ENCODE peak calls at places on chromosomes 13 and 19, in five cellular contexts. K, B, U, N and O are unnamed samples.

GRCh38 chr13:98143157-98143553 is 261 bp downstream of the FARP1 start:
- DNase-seq in K (peak), B (no peak), U (peak), N (no peak), O (no peak)

GRCh38 chr13:85806553-85807175 is 7.4 kb upstream of the SLITRK6 start:
- DNase-seq in K (peak), B (peak), U (peak), N (no peak), O (peak)

GRCh38 chr19:39498262-39499081 is at the start of gene DLL3:
- DNase-seq in K (peak), B (no peak), U (peak), N (no peak), O (peak)

GRCh38 chr13:45833663-45834062 is 17.9 kb downstream of the SIAH3 start:
- DNase-seq in K (no peak), B (no peak), U (no peak), N (no peak), O (peak)

GRCh38 chr13:20381401-20381800 is 144.3 kb downstream of the CRYL1 start:
- DNase-seq in K (no peak), B (no peak), U (no peak), N (no peak), O (no peak)

GRCh38 chr13:113851826-113852535 is 11.9 kb downstream of the GAS6 start:
- DNase-seq in K (no peak), B (no peak), U (no peak), N (no peak), O (no peak)

GRCh38 chr13:73720216-73720840 is 413.9 kb downstream of the KLF12 start:
- DNase-seq in K (no peak), B (no peak), U (no peak), N (no peak), O (peak)

GRCh38 chr19:17530586-17530985 is 19.1 kb downstream of the PGLS start:
- DNase-seq in K (no peak), B (peak), U (no peak), N (no peak), O (no peak)

GRCh38 chr19:35223856-35224505 is 4.6 kb downstream of the FAM187B start:
- DNase-seq in K (no peak), B (no peak), U (no peak), N (no peak), O (no peak)

GRCh38 chr19:48452255-48452654 is 3.1 kb upstream of the KCNJ14 start:
- DNase-seq in K (no peak), B (no peak), U (no peak), N (no peak), O (no peak)

GRCh38 chr13:80444240-80445015 is 103.5 kb upstream of the SPRY2 start:
- DNase-seq in K (no peak), B (no peak), U (no peak), N (no peak), O (no peak)

GRCh38 chr13:21934309-21934708 is 263.4 kb downstream of the FGF9 start:
- DNase-seq in K (no peak), B (no peak), U (no peak), N (no peak), O (no peak)

GRCh38 chr19:35389192-35389861 is 18.5 kb downstream of the GPR42 start:
- DNase-seq in K (peak), B (peak), U (no peak), N (no peak), O (no peak)

GRCh38 chr13:26075498-26075897 is 23.7 kb upstream of the SHISA2 start:
- DNase-seq in K (no peak), B (no peak), U (no peak), N (no peak), O (no peak)

GRCh38 chr13:20974981-20975585 is 72.5 kb upstream of the XPO4 start:
- DNase-seq in K (no peak), B (no peak), U (no peak), N (no peak), O (no peak)

GRCh38 chr13:79742923-79743322 is 262.0 kb downstream of the NDFIP2 start:
- DNase-seq in K (no peak), B (no peak), U (peak), N (no peak), O (no peak)

GRCh38 chr13:23610966-23611486 is 40.8 kb downstream of the TNFRSF19 start:
- DNase-seq in K (no peak), B (no peak), U (no peak), N (no peak), O (peak)

GRCh38 chr13:29500426-29500825 is 95.1 kb downstream of the SLC7A1 start:
- DNase-seq in K (no peak), B (no peak), U (no peak), N (no peak), O (no peak)

GRCh38 chr19:17107546-17108452 is 32.2 kb downstream of the MYO9B start:
- DNase-seq in K (no peak), B (peak), U (peak), N (no peak), O (peak)

GRCh38 chr19:7925171-7925837 is 631 bp downstream of the CTXN1 start:
- DNase-seq in K (peak), B (peak), U (peak), N (no peak), O (peak)

GRCh38 chr19:56637976-56638555 is 4.9 kb upstream of the SMIM17 start:
- DNase-seq in K (peak), B (peak), U (no peak), N (no peak), O (peak)

GRCh38 chr19:50957587-50957986 is 4.7 kb upstream of the KLK5 start:
- DNase-seq in K (no peak), B (no peak), U (no peak), N (no peak), O (no peak)

GRCh38 chr19:18814063-18814462 is 17.7 kb upstream of the UPF1 start:
- DNase-seq in K (no peak), B (no peak), U (no peak), N (no peak), O (no peak)

GRCh38 chr13:40197049-40197448 is 469.4 kb downstream of the FOXO1 start:
- DNase-seq in K (no peak), B (no peak), U (no peak), N (no peak), O (no peak)

GRCh38 chr19:54152267-54152666 is 7.3 kb downstream of the LENG1 start:
- DNase-seq in K (no peak), B (no peak), U (no peak), N (no peak), O (no peak)

GRCh38 chr13:34435338-34435737 is 506.7 kb upstream of the NBEA start:
- DNase-seq in K (no peak), B (no peak), U (no peak), N (no peak), O (no peak)

GRCh38 chr13:23626730-23627129 is 56.5 kb downstream of the TNFRSF19 start:
- DNase-seq in K (no peak), B (no peak), U (no peak), N (no peak), O (no peak)

GRCh38 chr13:75838366-75839017 is 202.4 kb downstream of the LMO7 start:
- DNase-seq in K (no peak), B (no peak), U (no peak), N (no peak), O (no peak)

GRCh38 chr19:12680034-12680433 is 1.6 kb downstream of the DHPS start:
- DNase-seq in K (no peak), B (no peak), U (no peak), N (no peak), O (no peak)

GRCh38 chr13:34172048-34172447 is 354.1 kb downstream of the RFC3 start:
- DNase-seq in K (no peak), B (no peak), U (no peak), N (no peak), O (no peak)

GRCh38 chr13:62643007-62643483 is 1227.4 kb upstream of the PCDH20 start:
- DNase-seq in K (no peak), B (peak), U (no peak), N (peak), O (peak)

GRCh38 chr13:110001622-110002275 is 215.4 kb upstream of the IRS2 start:
- DNase-seq in K (no peak), B (no peak), U (no peak), N (no peak), O (peak)

GRCh38 chr13:77048592-77048991 is 21.6 kb upstream of the FBXL3 start:
- DNase-seq in K (no peak), B (no peak), U (no peak), N (no peak), O (no peak)

GRCh38 chr19:53131732-53132131 is 978 bp downstream of the ZNF415 start:
- DNase-seq in K (no peak), B (no peak), U (peak), N (no peak), O (no peak)
- TF ChIP-seq MXI1 in K (no peak), B (no peak), U (no peak), N (no peak), O (no peak)

GRCh38 chr19:20238025-20238623 is 71.1 kb downstream of the ZNF486 start:
- DNase-seq in K (peak), B (no peak), U (peak), N (peak), O (peak)
- TF ChIP-seq MXI1 in K (no peak), B (no peak), U (peak), N (no peak), O (no peak)

GRCh38 chr19:4018140-4018613 is 10.6 kb downstream of the PIAS4 start:
- DNase-seq in K (no peak), B (no peak), U (no peak), N (no peak), O (no peak)
- TF ChIP-seq MXI1 in K (no peak), B (no peak), U (no peak), N (no peak), O (no peak)

GRCh38 chr19:2239771-2240770 is 3.4 kb downstream of the SF3A2 start:
- DNase-seq in K (peak), B (no peak), U (no peak), N (no peak), O (peak)

GRCh38 chr19:2242092-2242537 is 5.5 kb downstream of the SF3A2 start:
- DNase-seq in K (no peak), B (peak), U (no peak), N (no peak), O (no peak)

GRCh38 chr19:2242811-2243210 is 6.2 kb downstream of the SF3A2 start:
- DNase-seq in K (no peak), B (no peak), U (no peak), N (no peak), O (no peak)

GRCh38 chr19:2239173-2239572 is 2.5 kb downstream of the SF3A2 start:
- DNase-seq in K (no peak), B (no peak), U (no peak), N (no peak), O (no peak)

DNA sequence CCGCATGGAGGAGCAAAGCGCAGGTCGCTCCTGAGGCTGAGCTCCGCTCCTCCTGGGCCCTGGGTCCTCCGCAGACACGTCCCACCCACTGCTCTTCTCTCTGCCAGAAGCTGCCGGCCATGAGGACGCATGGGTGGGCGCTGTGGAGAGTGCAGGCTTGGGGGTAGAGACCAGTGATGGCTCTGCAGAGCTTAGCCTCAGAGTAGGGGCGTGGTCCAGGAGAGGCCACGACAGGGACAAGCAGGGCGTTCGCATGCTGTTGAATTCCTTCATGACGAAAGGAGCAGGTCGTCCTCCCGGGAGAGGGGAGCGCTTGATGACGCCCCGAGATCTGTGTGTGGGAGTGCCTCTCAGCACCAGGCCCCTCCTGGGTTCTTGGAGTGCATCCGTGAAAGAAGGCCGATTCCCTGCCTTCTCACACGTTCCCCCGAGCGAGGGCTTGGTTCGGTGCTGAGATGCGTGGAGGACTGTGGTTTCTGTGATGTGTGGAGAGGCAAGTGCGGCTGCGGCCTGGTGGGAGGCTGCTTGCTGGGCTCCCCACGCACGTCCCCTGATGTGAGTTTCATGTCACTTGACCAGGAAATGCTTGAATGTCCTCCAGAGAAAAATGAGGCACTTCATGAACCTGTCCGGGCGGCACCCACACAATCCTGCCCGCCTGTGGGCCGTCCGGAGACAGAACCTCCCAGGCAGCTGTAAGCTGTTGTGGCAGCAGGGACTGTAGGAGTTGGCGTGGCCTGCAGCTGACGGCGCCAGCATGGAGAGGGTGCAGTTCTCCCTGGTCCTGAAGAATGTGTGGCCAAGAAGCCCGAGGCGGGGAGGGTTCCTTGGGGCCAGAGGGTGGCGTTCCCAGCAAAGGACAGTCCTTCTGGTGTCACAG is 4.5 kb downstream of the SF3A2 start:
- DNase-seq in K (no peak), B (no peak), U (no peak), N (no peak), O (no peak)
- TF ChIP-seq MXI1 in K (no peak), B (no peak), U (no peak), N (no peak), O (no peak)

DNA sequence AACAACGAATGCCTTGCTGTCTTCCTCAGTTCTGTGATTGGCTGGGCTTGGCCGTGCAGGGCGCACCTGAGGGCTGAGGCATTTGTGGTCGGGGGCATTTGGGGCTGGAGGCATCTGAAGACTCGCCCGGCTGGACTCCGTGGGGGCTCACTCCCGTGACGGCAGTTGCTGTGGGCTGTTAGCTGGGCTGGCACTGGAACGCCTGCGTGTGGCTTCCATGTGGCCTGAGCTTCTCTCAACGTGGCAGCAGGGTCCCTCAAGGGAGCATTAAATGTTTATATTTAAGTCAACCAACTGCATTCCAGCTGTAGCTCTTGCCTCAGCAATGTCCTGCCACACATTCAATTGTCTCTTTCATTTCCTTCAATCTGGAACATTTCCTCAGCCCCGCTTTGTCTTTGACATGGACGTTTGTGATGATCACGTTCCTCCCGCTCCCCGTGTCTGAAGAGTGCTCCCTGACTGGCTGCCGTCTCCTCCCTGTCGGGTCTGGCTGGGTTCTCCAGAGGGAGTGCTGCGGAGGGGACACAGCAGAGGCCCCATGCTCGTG is 21.0 kb downstream of the CCDC8 start:
- DNase-seq in K (no peak), B (no peak), U (no peak), N (no peak), O (peak)
- TF ChIP-seq MXI1 in K (no peak), B (no peak), U (no peak), N (no peak), O (peak)

DNA sequence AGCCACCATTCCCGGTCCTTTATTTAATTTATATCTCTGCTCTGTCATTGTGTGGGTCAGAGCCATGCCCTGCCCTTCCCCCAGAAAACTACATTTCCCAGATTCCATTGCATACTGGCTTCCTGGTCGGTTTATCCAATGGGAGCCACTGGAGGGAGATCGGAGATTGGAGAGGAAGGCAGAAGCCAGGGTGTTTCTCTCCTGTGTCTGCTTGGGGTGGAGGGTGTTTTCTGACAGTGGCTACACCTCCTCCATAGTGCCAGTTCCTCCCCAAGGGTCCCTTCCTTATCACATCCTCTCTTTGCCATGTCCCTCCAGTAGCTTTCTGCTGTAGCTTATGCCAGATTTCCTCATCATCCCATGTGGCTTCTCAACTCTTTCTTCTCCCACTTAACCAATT is 19.0 kb downstream of the OLFM2 start:
- DNase-seq in K (peak), B (peak), U (peak), N (no peak), O (peak)
- TF ChIP-seq MXI1 in K (no peak), B (no peak), U (no peak), N (no peak), O (no peak)

GRCh38 chr19:30791116-30791515 is 418.9 kb downstream of the ZNF536 start:
- DNase-seq in K (no peak), B (no peak), U (no peak), N (no peak), O (no peak)
- TF ChIP-seq MXI1 in K (no peak), B (no peak), U (no peak), N (no peak), O (no peak)

GRCh38 chr19:33374406-33374703 is 846 bp downstream of the CEBPG start:
- DNase-seq in K (peak), B (no peak), U (peak), N (no peak), O (peak)

GRCh38 chr19:33375760-33376159 is 2.3 kb downstream of the CEBPG start:
- DNase-seq in K (peak), B (peak), U (no peak), N (no peak), O (peak)

GRCh38 chr19:33375156-33375744 is 1.7 kb downstream of the CEBPG start:
- DNase-seq in K (no peak), B (no peak), U (no peak), N (no peak), O (no peak)

GRCh38 chr19:33376423-33376822 is 2.9 kb downstream of the CEBPG start:
- DNase-seq in K (no peak), B (peak), U (no peak), N (no peak), O (peak)

GRCh38 chr19:33373701-33374405 is at the start of gene CEBPG:
- DNase-seq in K (peak), B (no peak), U (peak), N (no peak), O (peak)
- TF ChIP-seq MXI1 in K (no peak), B (peak), U (no peak), N (peak), O (no peak)

DNA sequence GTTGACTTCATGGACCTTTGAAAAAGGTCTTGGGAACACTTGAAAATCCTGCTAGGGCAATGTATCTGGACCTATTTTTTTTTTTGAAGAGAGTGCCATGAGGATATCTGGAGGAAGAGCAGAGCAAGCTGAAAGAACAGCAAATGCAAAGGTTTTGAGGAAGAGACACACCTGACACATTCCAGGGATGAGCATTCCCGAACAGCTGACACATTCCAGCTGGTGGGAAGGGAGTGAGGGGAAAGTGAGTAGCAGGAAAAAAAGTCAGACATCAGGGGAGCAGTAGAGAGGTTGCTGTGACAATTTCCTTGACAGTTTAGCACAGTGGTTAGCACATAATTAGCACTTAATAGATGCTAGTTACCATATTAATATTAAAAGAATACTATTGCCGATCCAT is 14.7 kb downstream of the DGKH start:
- DNase-seq in K (no peak), B (no peak), U (no peak), N (no peak), O (no peak)
- TF ChIP-seq MXI1 in K (no peak), B (no peak), U (no peak), N (no peak), O (no peak)

DNA sequence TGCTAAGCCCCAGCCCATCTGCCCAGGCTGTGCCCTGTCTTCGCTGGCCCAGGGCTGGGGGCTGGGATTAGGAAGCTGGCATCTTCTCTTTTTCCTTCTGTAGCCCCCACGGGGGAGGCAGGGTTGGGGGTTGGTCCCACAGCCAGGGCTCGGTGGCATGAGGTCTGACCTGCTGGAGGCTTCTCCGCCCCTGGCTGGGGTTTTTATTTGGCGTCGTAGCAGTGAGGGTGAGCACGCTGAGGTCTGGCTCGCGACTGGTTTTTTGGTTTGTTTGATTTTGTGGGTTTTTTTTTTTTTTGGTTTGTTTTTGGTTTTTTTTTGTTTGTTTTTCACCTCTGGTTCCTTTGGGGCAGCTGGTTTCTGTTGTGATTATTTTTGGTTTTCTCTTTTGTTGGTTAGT is 14.7 kb downstream of the ZNF574 start:
- DNase-seq in K (no peak), B (no peak), U (no peak), N (no peak), O (no peak)
- TF ChIP-seq MXI1 in K (no peak), B (no peak), U (no peak), N (no peak), O (no peak)